ENCODE peak calls at places on chromosomes 11 and 22, in ten cellular contexts. One of them, this sample, is unnamed.

GRCh38 chr22:43302462-43303109 is 40.6 kb downstream of the SCUBE1 start:
- ATAC-seq in A549: no peak
- ATAC-seq in CD4-positive, alpha-beta T cell: no peak
- ATAC-seq in lower lobe of right lung: no peak
- ATAC-seq in pancreas: no peak
- ATAC-seq in Right ventricle myocardium inferior: no peak
- ATAC-seq in CD8-positive, alpha-beta T cell: no peak
- ATAC-seq in body of pancreas: no peak
- ATAC-seq in RWPE2: no peak
- ATAC-seq in stimulated activated effector memory CD8-positive, alpha-beta T cell treated with anti-CD3 and anti-CD28 coated beads, Interleukin-12 subunit alpha, Interleukin-12 subunit beta, amount 100 ng/mL, for 72 hours: no peak
- ATAC-seq in this sample: no peak

GRCh38 chr11:75352417-75353206 is 1.2 kb upstream of the ARRB1 start:
- ATAC-seq in A549: peak
- ATAC-seq in CD4-positive, alpha-beta T cell: peak
- ATAC-seq in lower lobe of right lung: peak
- ATAC-seq in pancreas: peak
- ATAC-seq in Right ventricle myocardium inferior: no peak
- ATAC-seq in CD8-positive, alpha-beta T cell: no peak
- ATAC-seq in body of pancreas: peak
- ATAC-seq in RWPE2: peak
- ATAC-seq in stimulated activated effector memory CD8-positive, alpha-beta T cell treated with anti-CD3 and anti-CD28 coated beads, Interleukin-12 subunit alpha, Interleukin-12 subunit beta, amount 100 ng/mL, for 72 hours: peak
- ATAC-seq in this sample: no peak

GRCh38 chr22:42905702-42906183 is 48.7 kb upstream of the ARFGAP3 start:
- ATAC-seq in A549: no peak
- ATAC-seq in CD4-positive, alpha-beta T cell: no peak
- ATAC-seq in lower lobe of right lung: peak
- ATAC-seq in pancreas: peak
- ATAC-seq in Right ventricle myocardium inferior: peak
- ATAC-seq in CD8-positive, alpha-beta T cell: no peak
- ATAC-seq in body of pancreas: peak
- ATAC-seq in RWPE2: no peak
- ATAC-seq in stimulated activated effector memory CD8-positive, alpha-beta T cell treated with anti-CD3 and anti-CD28 coated beads, Interleukin-12 subunit alpha, Interleukin-12 subunit beta, amount 100 ng/mL, for 72 hours: no peak
- ATAC-seq in this sample: no peak

GRCh38 chr11:69640995-69641581 is at the start of gene CCND1:
- ATAC-seq in A549: peak
- ATAC-seq in CD4-positive, alpha-beta T cell: peak
- ATAC-seq in lower lobe of right lung: peak
- ATAC-seq in pancreas: peak
- ATAC-seq in Right ventricle myocardium inferior: peak
- ATAC-seq in CD8-positive, alpha-beta T cell: peak
- ATAC-seq in body of pancreas: peak
- ATAC-seq in RWPE2: peak
- ATAC-seq in stimulated activated effector memory CD8-positive, alpha-beta T cell treated with anti-CD3 and anti-CD28 coated beads, Interleukin-12 subunit alpha, Interleukin-12 subunit beta, amount 100 ng/mL, for 72 hours: no peak
- ATAC-seq in this sample: peak

GRCh38 chr11:64342869-64343739 is 3.1 kb downstream of the CCDC88B start:
- ATAC-seq in A549: peak
- ATAC-seq in CD4-positive, alpha-beta T cell: no peak
- ATAC-seq in lower lobe of right lung: no peak
- ATAC-seq in pancreas: peak
- ATAC-seq in Right ventricle myocardium inferior: no peak
- ATAC-seq in CD8-positive, alpha-beta T cell: no peak
- ATAC-seq in body of pancreas: peak
- ATAC-seq in RWPE2: no peak
- ATAC-seq in stimulated activated effector memory CD8-positive, alpha-beta T cell treated with anti-CD3 and anti-CD28 coated beads, Interleukin-12 subunit alpha, Interleukin-12 subunit beta, amount 100 ng/mL, for 72 hours: no peak
- ATAC-seq in this sample: no peak

GRCh38 chr22:26589845-26590524 is at the start of gene TPST2:
- ATAC-seq in A549: peak
- ATAC-seq in CD4-positive, alpha-beta T cell: peak
- ATAC-seq in lower lobe of right lung: peak
- ATAC-seq in pancreas: peak
- ATAC-seq in Right ventricle myocardium inferior: peak
- ATAC-seq in CD8-positive, alpha-beta T cell: peak
- ATAC-seq in body of pancreas: peak
- ATAC-seq in RWPE2: peak
- ATAC-seq in stimulated activated effector memory CD8-positive, alpha-beta T cell treated with anti-CD3 and anti-CD28 coated beads, Interleukin-12 subunit alpha, Interleukin-12 subunit beta, amount 100 ng/mL, for 72 hours: peak
- ATAC-seq in this sample: peak

GRCh38 chr11:326592-326841 is 5.9 kb upstream of the IFITM3 start:
- ATAC-seq in A549: peak
- ATAC-seq in CD4-positive, alpha-beta T cell: no peak
- ATAC-seq in lower lobe of right lung: no peak
- ATAC-seq in pancreas: no peak
- ATAC-seq in Right ventricle myocardium inferior: no peak
- ATAC-seq in CD8-positive, alpha-beta T cell: peak
- ATAC-seq in body of pancreas: peak
- ATAC-seq in RWPE2: no peak
- ATAC-seq in stimulated activated effector memory CD8-positive, alpha-beta T cell treated with anti-CD3 and anti-CD28 coated beads, Interleukin-12 subunit alpha, Interleukin-12 subunit beta, amount 100 ng/mL, for 72 hours: peak
- ATAC-seq in this sample: no peak

GRCh38 chr11:73386026-73386425 is 9.8 kb downstream of the RELT start:
- ATAC-seq in A549: no peak
- ATAC-seq in CD4-positive, alpha-beta T cell: no peak
- ATAC-seq in lower lobe of right lung: peak
- ATAC-seq in pancreas: peak
- ATAC-seq in Right ventricle myocardium inferior: peak
- ATAC-seq in CD8-positive, alpha-beta T cell: no peak
- ATAC-seq in body of pancreas: no peak
- ATAC-seq in RWPE2: no peak
- ATAC-seq in stimulated activated effector memory CD8-positive, alpha-beta T cell treated with anti-CD3 and anti-CD28 coated beads, Interleukin-12 subunit alpha, Interleukin-12 subunit beta, amount 100 ng/mL, for 72 hours: no peak
- ATAC-seq in this sample: no peak

GRCh38 chr22:46557736-46558480 is 20.5 kb upstream of the CELSR1 start:
- ATAC-seq in A549: no peak
- ATAC-seq in CD4-positive, alpha-beta T cell: no peak
- ATAC-seq in lower lobe of right lung: peak
- ATAC-seq in pancreas: peak
- ATAC-seq in Right ventricle myocardium inferior: peak
- ATAC-seq in CD8-positive, alpha-beta T cell: no peak
- ATAC-seq in body of pancreas: peak
- ATAC-seq in RWPE2: peak
- ATAC-seq in stimulated activated effector memory CD8-positive, alpha-beta T cell treated with anti-CD3 and anti-CD28 coated beads, Interleukin-12 subunit alpha, Interleukin-12 subunit beta, amount 100 ng/mL, for 72 hours: no peak
- ATAC-seq in this sample: no peak

GRCh38 chr22:30694171-30694637 is 470 bp upstream of the OSBP2 start:
- ATAC-seq in A549: peak
- ATAC-seq in CD4-positive, alpha-beta T cell: peak
- ATAC-seq in lower lobe of right lung: peak
- ATAC-seq in pancreas: peak
- ATAC-seq in Right ventricle myocardium inferior: peak
- ATAC-seq in CD8-positive, alpha-beta T cell: peak
- ATAC-seq in body of pancreas: peak
- ATAC-seq in RWPE2: peak
- ATAC-seq in stimulated activated effector memory CD8-positive, alpha-beta T cell treated with anti-CD3 and anti-CD28 coated beads, Interleukin-12 subunit alpha, Interleukin-12 subunit beta, amount 100 ng/mL, for 72 hours: peak
- ATAC-seq in this sample: peak

GRCh38 chr11:86161373-86162255 is 82.9 kb upstream of the EED start:
- ATAC-seq in A549: no peak
- ATAC-seq in CD4-positive, alpha-beta T cell: no peak
- ATAC-seq in lower lobe of right lung: peak
- ATAC-seq in pancreas: peak
- ATAC-seq in Right ventricle myocardium inferior: peak
- ATAC-seq in CD8-positive, alpha-beta T cell: no peak
- ATAC-seq in body of pancreas: peak
- ATAC-seq in RWPE2: no peak
- ATAC-seq in stimulated activated effector memory CD8-positive, alpha-beta T cell treated with anti-CD3 and anti-CD28 coated beads, Interleukin-12 subunit alpha, Interleukin-12 subunit beta, amount 100 ng/mL, for 72 hours: no peak
- ATAC-seq in this sample: peak

GRCh38 chr11:119643212-119643877 is 85.7 kb downstream of the NECTIN1 start:
- ATAC-seq in A549: no peak
- ATAC-seq in CD4-positive, alpha-beta T cell: no peak
- ATAC-seq in lower lobe of right lung: no peak
- ATAC-seq in pancreas: no peak
- ATAC-seq in Right ventricle myocardium inferior: no peak
- ATAC-seq in CD8-positive, alpha-beta T cell: no peak
- ATAC-seq in body of pancreas: no peak
- ATAC-seq in RWPE2: no peak
- ATAC-seq in stimulated activated effector memory CD8-positive, alpha-beta T cell treated with anti-CD3 and anti-CD28 coated beads, Interleukin-12 subunit alpha, Interleukin-12 subunit beta, amount 100 ng/mL, for 72 hours: no peak
- ATAC-seq in this sample: no peak

GRCh38 chr11:126465573-126466287 is 110.2 kb downstream of the ST3GAL4 start:
- ATAC-seq in A549: no peak
- ATAC-seq in CD4-positive, alpha-beta T cell: peak
- ATAC-seq in lower lobe of right lung: peak
- ATAC-seq in pancreas: peak
- ATAC-seq in Right ventricle myocardium inferior: peak
- ATAC-seq in CD8-positive, alpha-beta T cell: peak
- ATAC-seq in body of pancreas: no peak
- ATAC-seq in RWPE2: peak
- ATAC-seq in stimulated activated effector memory CD8-positive, alpha-beta T cell treated with anti-CD3 and anti-CD28 coated beads, Interleukin-12 subunit alpha, Interleukin-12 subunit beta, amount 100 ng/mL, for 72 hours: peak
- ATAC-seq in this sample: no peak

GRCh38 chr22:44277404-44278135 is 35.2 kb downstream of the SHISAL1 start:
- ATAC-seq in A549: no peak
- ATAC-seq in CD4-positive, alpha-beta T cell: no peak
- ATAC-seq in lower lobe of right lung: no peak
- ATAC-seq in pancreas: no peak
- ATAC-seq in Right ventricle myocardium inferior: no peak
- ATAC-seq in CD8-positive, alpha-beta T cell: no peak
- ATAC-seq in body of pancreas: no peak
- ATAC-seq in RWPE2: no peak
- ATAC-seq in stimulated activated effector memory CD8-positive, alpha-beta T cell treated with anti-CD3 and anti-CD28 coated beads, Interleukin-12 subunit alpha, Interleukin-12 subunit beta, amount 100 ng/mL, for 72 hours: no peak
- ATAC-seq in this sample: no peak

GRCh38 chr11:27701262-27702105 is 1.2 kb upstream of the BDNF start:
- ATAC-seq in A549: peak
- ATAC-seq in CD4-positive, alpha-beta T cell: no peak
- ATAC-seq in lower lobe of right lung: no peak
- ATAC-seq in pancreas: peak
- ATAC-seq in Right ventricle myocardium inferior: peak
- ATAC-seq in CD8-positive, alpha-beta T cell: no peak
- ATAC-seq in body of pancreas: no peak
- ATAC-seq in RWPE2: no peak
- ATAC-seq in stimulated activated effector memory CD8-positive, alpha-beta T cell treated with anti-CD3 and anti-CD28 coated beads, Interleukin-12 subunit alpha, Interleukin-12 subunit beta, amount 100 ng/mL, for 72 hours: no peak
- ATAC-seq in this sample: no peak

GRCh38 chr22:23216331-23217170 is 36.2 kb downstream of the BCR start:
- ATAC-seq in A549: no peak
- ATAC-seq in CD4-positive, alpha-beta T cell: peak
- ATAC-seq in lower lobe of right lung: no peak
- ATAC-seq in pancreas: no peak
- ATAC-seq in Right ventricle myocardium inferior: no peak
- ATAC-seq in CD8-positive, alpha-beta T cell: peak
- ATAC-seq in body of pancreas: no peak
- ATAC-seq in RWPE2: no peak
- ATAC-seq in stimulated activated effector memory CD8-positive, alpha-beta T cell treated with anti-CD3 and anti-CD28 coated beads, Interleukin-12 subunit alpha, Interleukin-12 subunit beta, amount 100 ng/mL, for 72 hours: peak
- ATAC-seq in this sample: no peak

GRCh38 chr11:19345848-19346681 is 105.3 kb upstream of the E2F8 start:
- ATAC-seq in A549: peak
- ATAC-seq in CD4-positive, alpha-beta T cell: no peak
- ATAC-seq in lower lobe of right lung: peak
- ATAC-seq in pancreas: peak
- ATAC-seq in Right ventricle myocardium inferior: peak
- ATAC-seq in CD8-positive, alpha-beta T cell: no peak
- ATAC-seq in body of pancreas: peak
- ATAC-seq in RWPE2: peak
- ATAC-seq in stimulated activated effector memory CD8-positive, alpha-beta T cell treated with anti-CD3 and anti-CD28 coated beads, Interleukin-12 subunit alpha, Interleukin-12 subunit beta, amount 100 ng/mL, for 72 hours: peak
- ATAC-seq in this sample: peak

GRCh38 chr11:119974051-119974450 is 163.9 kb downstream of the TRIM29 start:
- ATAC-seq in A549: no peak
- ATAC-seq in CD4-positive, alpha-beta T cell: no peak
- ATAC-seq in lower lobe of right lung: no peak
- ATAC-seq in pancreas: no peak
- ATAC-seq in Right ventricle myocardium inferior: no peak
- ATAC-seq in CD8-positive, alpha-beta T cell: no peak
- ATAC-seq in body of pancreas: no peak
- ATAC-seq in RWPE2: no peak
- ATAC-seq in stimulated activated effector memory CD8-positive, alpha-beta T cell treated with anti-CD3 and anti-CD28 coated beads, Interleukin-12 subunit alpha, Interleukin-12 subunit beta, amount 100 ng/mL, for 72 hours: no peak
- ATAC-seq in this sample: no peak

GRCh38 chr11:77140231-77140959 is 12.3 kb downstream of the MYO7A start:
- ATAC-seq in A549: peak
- ATAC-seq in CD4-positive, alpha-beta T cell: no peak
- ATAC-seq in lower lobe of right lung: peak
- ATAC-seq in pancreas: peak
- ATAC-seq in Right ventricle myocardium inferior: peak
- ATAC-seq in CD8-positive, alpha-beta T cell: no peak
- ATAC-seq in body of pancreas: peak
- ATAC-seq in RWPE2: no peak
- ATAC-seq in stimulated activated effector memory CD8-positive, alpha-beta T cell treated with anti-CD3 and anti-CD28 coated beads, Interleukin-12 subunit alpha, Interleukin-12 subunit beta, amount 100 ng/mL, for 72 hours: no peak
- ATAC-seq in this sample: peak

GRCh38 chr11:62497132-62497915 is 49.3 kb downstream of the AHNAK start:
- ATAC-seq in A549: peak
- ATAC-seq in CD4-positive, alpha-beta T cell: peak
- ATAC-seq in lower lobe of right lung: peak
- ATAC-seq in pancreas: peak
- ATAC-seq in Right ventricle myocardium inferior: peak
- ATAC-seq in CD8-positive, alpha-beta T cell: no peak
- ATAC-seq in body of pancreas: no peak
- ATAC-seq in RWPE2: peak
- ATAC-seq in stimulated activated effector memory CD8-positive, alpha-beta T cell treated with anti-CD3 and anti-CD28 coated beads, Interleukin-12 subunit alpha, Interleukin-12 subunit beta, amount 100 ng/mL, for 72 hours: peak
- ATAC-seq in this sample: peak

GRCh38 chr11:118514103-118514502 is 13.2 kb upstream of the TTC36 start:
- ATAC-seq in A549: no peak
- ATAC-seq in CD4-positive, alpha-beta T cell: peak
- ATAC-seq in lower lobe of right lung: no peak
- ATAC-seq in pancreas: no peak
- ATAC-seq in Right ventricle myocardium inferior: no peak
- ATAC-seq in CD8-positive, alpha-beta T cell: no peak
- ATAC-seq in body of pancreas: no peak
- ATAC-seq in RWPE2: no peak
- ATAC-seq in stimulated activated effector memory CD8-positive, alpha-beta T cell treated with anti-CD3 and anti-CD28 coated beads, Interleukin-12 subunit alpha, Interleukin-12 subunit beta, amount 100 ng/mL, for 72 hours: no peak
- ATAC-seq in this sample: no peak

GRCh38 chr11:83162377-83162776 is 5.4 kb downstream of the PCF11 start:
- ATAC-seq in A549: no peak
- ATAC-seq in CD4-positive, alpha-beta T cell: peak
- ATAC-seq in lower lobe of right lung: no peak
- ATAC-seq in pancreas: no peak
- ATAC-seq in Right ventricle myocardium inferior: no peak
- ATAC-seq in CD8-positive, alpha-beta T cell: peak
- ATAC-seq in body of pancreas: no peak
- ATAC-seq in RWPE2: no peak
- ATAC-seq in stimulated activated effector memory CD8-positive, alpha-beta T cell treated with anti-CD3 and anti-CD28 coated beads, Interleukin-12 subunit alpha, Interleukin-12 subunit beta, amount 100 ng/mL, for 72 hours: peak
- ATAC-seq in this sample: no peak

GRCh38 chr11:110509485-110509884 is 79.7 kb downstream of the FDX1 start:
- ATAC-seq in A549: no peak
- ATAC-seq in CD4-positive, alpha-beta T cell: no peak
- ATAC-seq in lower lobe of right lung: no peak
- ATAC-seq in pancreas: no peak
- ATAC-seq in Right ventricle myocardium inferior: no peak
- ATAC-seq in CD8-positive, alpha-beta T cell: no peak
- ATAC-seq in body of pancreas: no peak
- ATAC-seq in RWPE2: no peak
- ATAC-seq in stimulated activated effector memory CD8-positive, alpha-beta T cell treated with anti-CD3 and anti-CD28 coated beads, Interleukin-12 subunit alpha, Interleukin-12 subunit beta, amount 100 ng/mL, for 72 hours: no peak
- ATAC-seq in this sample: no peak

GRCh38 chr11:66973956-66974585 is 1.0 kb upstream of the C11orf86 start:
- ATAC-seq in A549: no peak
- ATAC-seq in CD4-positive, alpha-beta T cell: no peak
- ATAC-seq in lower lobe of right lung: no peak
- ATAC-seq in pancreas: no peak
- ATAC-seq in Right ventricle myocardium inferior: no peak
- ATAC-seq in CD8-positive, alpha-beta T cell: no peak
- ATAC-seq in body of pancreas: no peak
- ATAC-seq in RWPE2: no peak
- ATAC-seq in stimulated activated effector memory CD8-positive, alpha-beta T cell treated with anti-CD3 and anti-CD28 coated beads, Interleukin-12 subunit alpha, Interleukin-12 subunit beta, amount 100 ng/mL, for 72 hours: no peak
- ATAC-seq in this sample: no peak

GRCh38 chr11:75202195-75202594 is 38.4 kb upstream of the TPBGL start:
- ATAC-seq in A549: no peak
- ATAC-seq in CD4-positive, alpha-beta T cell: no peak
- ATAC-seq in lower lobe of right lung: no peak
- ATAC-seq in pancreas: no peak
- ATAC-seq in Right ventricle myocardium inferior: no peak
- ATAC-seq in CD8-positive, alpha-beta T cell: no peak
- ATAC-seq in body of pancreas: no peak
- ATAC-seq in RWPE2: no peak
- ATAC-seq in stimulated activated effector memory CD8-positive, alpha-beta T cell treated with anti-CD3 and anti-CD28 coated beads, Interleukin-12 subunit alpha, Interleukin-12 subunit beta, amount 100 ng/mL, for 72 hours: no peak
- ATAC-seq in this sample: no peak

GRCh38 chr11:36312593-36312990 is 16.5 kb downstream of the PRR5L start:
- ATAC-seq in A549: peak
- ATAC-seq in CD4-positive, alpha-beta T cell: no peak
- ATAC-seq in lower lobe of right lung: no peak
- ATAC-seq in pancreas: no peak
- ATAC-seq in Right ventricle myocardium inferior: no peak
- ATAC-seq in CD8-positive, alpha-beta T cell: no peak
- ATAC-seq in body of pancreas: no peak
- ATAC-seq in RWPE2: peak
- ATAC-seq in stimulated activated effector memory CD8-positive, alpha-beta T cell treated with anti-CD3 and anti-CD28 coated beads, Interleukin-12 subunit alpha, Interleukin-12 subunit beta, amount 100 ng/mL, for 72 hours: peak
- ATAC-seq in this sample: no peak

GRCh38 chr11:65643971-65644370 is 6.1 kb downstream of the SIPA1 start:
- ATAC-seq in A549: peak
- ATAC-seq in CD4-positive, alpha-beta T cell: no peak
- ATAC-seq in lower lobe of right lung: no peak
- ATAC-seq in pancreas: no peak
- ATAC-seq in Right ventricle myocardium inferior: no peak
- ATAC-seq in CD8-positive, alpha-beta T cell: no peak
- ATAC-seq in body of pancreas: no peak
- ATAC-seq in RWPE2: peak
- ATAC-seq in stimulated activated effector memory CD8-positive, alpha-beta T cell treated with anti-CD3 and anti-CD28 coated beads, Interleukin-12 subunit alpha, Interleukin-12 subunit beta, amount 100 ng/mL, for 72 hours: no peak
- ATAC-seq in this sample: no peak

GRCh38 chr11:100827934-100828661 is 141.0 kb downstream of the ARHGAP42 start:
- ATAC-seq in A549: peak
- ATAC-seq in CD4-positive, alpha-beta T cell: no peak
- ATAC-seq in lower lobe of right lung: no peak
- ATAC-seq in pancreas: peak
- ATAC-seq in Right ventricle myocardium inferior: no peak
- ATAC-seq in CD8-positive, alpha-beta T cell: no peak
- ATAC-seq in body of pancreas: peak
- ATAC-seq in RWPE2: peak
- ATAC-seq in stimulated activated effector memory CD8-positive, alpha-beta T cell treated with anti-CD3 and anti-CD28 coated beads, Interleukin-12 subunit alpha, Interleukin-12 subunit beta, amount 100 ng/mL, for 72 hours: no peak
- ATAC-seq in this sample: no peak